ENCODE peak calls at places on chromosome 16, in ten cellular contexts. R is mucosa of descending colon; U is CD4-positive, CD25-positive, alpha-beta regulatory T cell; J is upper lobe of left lung; H is mammary epithelial cell; A is prostate gland; G is right lobe of liver; Y is H1; Z is fibroblast of lung; N is neuronal stem cell. F is an unnamed sample. For H3K4me1, the result is how much of the 10 kb centered on the place peaks cover.

GRCh38 chr16:21646721-21647561 is 5.5 kb downstream of the IGSF6 start:
- DNase-seq in R (peak), U (peak), J (no peak), H (peak), A (no peak), G (no peak), Y (no peak), Z (no peak), N (no peak), F (no peak)

GRCh38 chr16:46842192-46842895 is 11.4 kb upstream of the C16orf87 start:
- DNase-seq in R (no peak), U (no peak), J (peak), H (no peak), A (no peak), G (no peak), Y (peak), Z (no peak), N (no peak), F (no peak)

GRCh38 chr16:66695935-66696668 is 441 bp downstream of the CMTM4 start:
- DNase-seq in R (peak), U (no peak), J (peak), H (peak), A (peak), G (peak), Y (peak), Z (no peak), N (peak), F (no peak)

GRCh38 chr16:65509172-65509571 is 387.3 kb upstream of the CDH11 start:
- DNase-seq in R (no peak), U (no peak), J (no peak), H (peak), A (no peak), G (no peak), Y (no peak), Z (no peak), N (no peak), F (no peak)

GRCh38 chr16:27449434-27450188 is 47.6 kb downstream of the IL21R start:
- DNase-seq in R (peak), U (peak), J (peak), H (no peak), A (no peak), G (peak), Y (no peak), Z (no peak), N (no peak), F (no peak)

GRCh38 chr16:23256440-23256839 is 45.7 kb upstream of the SCNN1B start:
- DNase-seq in R (no peak), U (no peak), J (no peak), H (peak), A (peak), G (no peak), Y (no peak), Z (no peak), N (no peak), F (no peak)

GRCh38 chr16:86218479-86219170 is 291.7 kb upstream of the FOXF1 start:
- DNase-seq in R (no peak), U (no peak), J (no peak), H (no peak), A (no peak), G (no peak), Y (no peak), Z (no peak), N (no peak), F (no peak)

GRCh38 chr16:17321824-17322223 is 148.9 kb downstream of the XYLT1 start:
- DNase-seq in R (no peak), U (no peak), J (no peak), H (no peak), A (no peak), G (no peak), Y (no peak), Z (no peak), N (no peak), F (no peak)

GRCh38 chr16:12917653-12918052 is 16.3 kb downstream of the SHISA9 start:
- DNase-seq in R (no peak), U (no peak), J (no peak), H (no peak), A (no peak), G (no peak), Y (no peak), Z (no peak), N (no peak), F (no peak)

GRCh38 chr16:57628008-57628781 is at the start of gene ADGRG1:
- DNase-seq in R (no peak), U (no peak), J (peak), H (peak), A (peak), G (peak), Y (peak), Z (peak), N (peak), F (peak)

GRCh38 chr16:73949574-73950348 is 346.9 kb upstream of the PSMD7 start:
- DNase-seq in R (no peak), U (no peak), J (no peak), H (peak), A (peak), G (no peak), Y (no peak), Z (peak), N (no peak), F (no peak)

GRCh38 chr16:11147033-11147848 is 108.8 kb downstream of the SOCS1 start:
- DNase-seq in R (no peak), U (no peak), J (no peak), H (no peak), A (no peak), G (no peak), Y (no peak), Z (no peak), N (no peak), F (no peak)

GRCh38 chr16:17435324-17435723 is 35.4 kb downstream of the XYLT1 start:
- DNase-seq in R (no peak), U (no peak), J (no peak), H (no peak), A (no peak), G (no peak), Y (no peak), Z (no peak), N (no peak), F (no peak)

GRCh38 chr16:74586948-74587347 is 20.0 kb downstream of the GLG1 start:
- DNase-seq in R (no peak), U (no peak), J (no peak), H (no peak), A (no peak), G (no peak), Y (no peak), Z (no peak), N (no peak), F (no peak)

DNA sequence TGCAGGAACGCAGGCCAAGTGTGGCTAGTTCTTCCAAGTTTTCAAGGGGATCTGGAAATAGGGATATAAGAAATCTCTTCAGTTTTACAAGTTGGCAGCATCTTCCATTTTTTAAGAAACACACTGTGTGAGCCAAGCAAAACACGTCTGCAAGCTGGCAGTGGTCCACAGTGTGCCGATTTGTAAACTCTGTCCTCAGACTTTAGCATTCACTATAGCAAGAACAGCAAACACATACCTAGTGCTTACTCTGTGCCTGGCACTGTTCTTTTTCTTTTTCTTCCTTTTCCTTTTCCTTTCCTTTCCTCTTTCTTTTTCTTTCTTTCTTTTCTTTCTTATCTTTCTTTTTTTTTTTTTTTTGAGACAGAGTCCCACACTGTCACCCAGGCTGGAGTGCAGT is 2.9 kb downstream of the ORAI3 start:
- DNase-seq in R (no peak), U (no peak), J (no peak), H (no peak), A (peak), G (peak), Y (no peak), Z (peak), N (no peak), F (no peak)
- H3K4me1 ChIP-seq in R (under half), U (under half), J (under half), H (under half), A (under half), G (under half), Y (under half), Z (under half), N (under half), F (under half)

DNA sequence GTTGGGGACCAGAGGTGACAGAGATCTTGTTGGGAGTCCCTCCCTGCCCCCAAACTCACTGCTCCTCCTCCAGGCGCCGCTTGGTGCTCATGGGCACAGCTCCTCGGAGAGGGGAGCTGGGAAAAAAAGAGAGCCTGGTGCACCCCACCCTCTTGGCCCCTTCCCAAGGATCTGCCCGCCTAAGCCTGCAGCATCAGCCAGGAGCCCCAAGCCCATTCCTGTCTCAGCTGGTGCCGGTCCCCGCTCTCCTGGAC is 400 bp downstream of the HCFC1R1 start:
- DNase-seq in R (no peak), U (no peak), J (no peak), H (no peak), A (no peak), G (peak), Y (no peak), Z (peak), N (no peak), F (no peak)
- H3K4me1 ChIP-seq in R (half or more), U (half or more), J (half or more), H (under half), A (under half), G (under half), Y (under half), Z (under half), N (under half), F (under half)

GRCh38 chr16:89347807-89348206 is 130.3 kb downstream of the ZNF778 start:
- DNase-seq in R (no peak), U (no peak), J (no peak), H (no peak), A (no peak), G (no peak), Y (no peak), Z (no peak), N (no peak), F (no peak)
- H3K4me1 ChIP-seq in R (under half), U (half or more), J (under half), H (under half), A (under half), G (under half), Y (under half), Z (under half), N (under half), F (under half)

DNA sequence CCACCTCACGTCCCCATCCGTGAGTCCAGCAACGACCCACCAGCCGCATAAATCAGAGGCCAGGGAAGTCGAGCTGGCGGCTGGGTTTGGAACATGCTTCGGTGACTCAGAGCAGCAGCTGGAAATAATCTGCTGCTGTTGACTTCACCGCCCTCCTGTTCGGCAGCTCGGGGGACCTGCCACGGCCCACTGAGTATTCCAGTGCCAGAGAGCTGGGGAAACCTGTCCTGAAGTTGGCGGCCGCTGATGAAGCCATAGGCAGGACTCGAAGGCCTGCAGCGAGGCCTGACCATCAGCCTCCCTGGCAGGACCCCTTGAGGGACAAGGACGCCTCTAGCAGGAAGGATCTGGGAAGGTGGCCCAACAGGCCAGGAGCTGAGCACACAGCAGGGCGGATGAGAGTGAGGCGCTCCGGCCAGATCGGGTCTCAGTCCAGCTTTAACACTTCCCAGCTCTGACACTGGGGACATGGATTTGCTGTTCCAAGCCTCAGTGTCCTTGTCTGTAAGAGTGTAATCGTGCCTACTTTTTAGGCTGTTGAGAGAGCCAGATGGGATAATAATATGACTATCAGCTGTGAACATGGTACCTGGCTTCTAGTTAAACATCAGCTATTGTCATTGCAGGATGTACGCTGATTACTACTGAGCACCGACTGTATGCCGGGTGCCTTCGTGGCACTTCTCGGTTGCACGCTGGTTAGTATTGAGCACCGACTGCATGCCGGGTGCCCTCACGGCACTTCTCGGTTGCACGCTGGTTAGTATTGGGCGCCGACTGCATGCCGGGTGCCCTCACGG is 50.4 kb upstream of the CIBAR2 start:
- DNase-seq in R (no peak), U (no peak), J (no peak), H (no peak), A (no peak), G (no peak), Y (no peak), Z (peak), N (no peak), F (no peak)
- H3K4me1 ChIP-seq in R (under half), U (under half), J (under half), H (under half), A (under half), G (under half), Y (under half), Z (under half), N (under half), F (under half)

DNA sequence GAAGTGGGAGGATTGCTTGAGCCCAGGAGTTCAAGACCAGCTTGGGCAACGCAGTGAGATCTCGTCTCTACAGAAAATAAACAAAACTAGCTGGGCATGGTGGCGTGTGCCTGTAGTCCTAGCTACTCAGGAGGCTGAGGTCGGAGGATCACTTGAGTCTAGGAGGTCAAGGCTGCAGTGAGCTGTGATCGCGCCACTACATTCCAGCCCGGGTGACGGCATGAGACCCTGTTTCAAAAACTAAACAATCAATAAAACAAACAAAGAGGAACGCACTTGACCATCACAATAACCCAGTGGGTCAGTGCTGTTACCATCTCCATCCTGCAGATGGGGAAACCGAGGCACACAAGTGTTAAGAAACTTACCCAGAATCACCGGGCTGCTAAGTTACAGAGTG is 13.7 kb downstream of the ZNF500 start:
- DNase-seq in R (no peak), U (no peak), J (no peak), H (no peak), A (no peak), G (no peak), Y (no peak), Z (no peak), N (no peak), F (no peak)
- H3K4me1 ChIP-seq in R (under half), U (under half), J (under half), H (under half), A (under half), G (under half), Y (under half), Z (under half), N (under half), F (under half)